ENCODE peak calls at places on chromosomes 4 and X, in five cellular contexts. L is effector memory CD4-positive, alpha-beta T cell; Y is SJCRH30; K is CD8-positive, alpha-beta T cell; P is psoas muscle. A is an unnamed sample. For H3K4me1, the result is how much of the 10 kb centered on the place peaks cover.

GRCh38 chrX:16786791-16787735 is 797 bp downstream of the TXLNG start:
- DNase-seq in Y (peak), L (peak), K (peak), P (peak), A (peak)

GRCh38 chr4:29309050-29309449 is 1411.1 kb upstream of the PCDH7 start:
- DNase-seq in L (no peak), K (no peak), P (no peak), Y (no peak), A (no peak)

GRCh38 chr4:173211838-173212237 is 43.2 kb downstream of the GALNT7 start:
- DNase-seq in L (no peak), Y (peak), K (no peak), P (no peak), A (no peak)

GRCh38 chr4:110793381-110793801 is 170.5 kb upstream of the PITX2 start:
- DNase-seq in Y (no peak), L (no peak), P (no peak), K (no peak), A (no peak)

GRCh38 chr4:2337131-2337723 is 75.3 kb upstream of the MXD4 start:
- DNase-seq in Y (no peak), K (no peak), L (no peak), P (no peak), A (peak)

GRCh38 chrX:110987292-110987691 is 108.7 kb upstream of the PAK3 start:
- DNase-seq in P (no peak), K (no peak), Y (peak), L (no peak), A (no peak)

GRCh38 chrX:133307637-133308485 is 89.7 kb upstream of the TFDP3 start:
- DNase-seq in P (no peak), K (no peak), Y (no peak), L (no peak), A (no peak)

GRCh38 chrX:115521717-115522116 is 39.3 kb upstream of the PLS3 start:
- DNase-seq in L (no peak), P (no peak), K (no peak), Y (no peak), A (no peak)

GRCh38 chr4:128371004-128371777 is 83.6 kb upstream of the PGRMC2 start:
- DNase-seq in Y (peak), K (no peak), L (no peak), P (no peak), A (no peak)

GRCh38 chr4:185839204-185839712 is 27.3 kb upstream of the SORBS2 start:
- DNase-seq in P (peak), L (no peak), Y (peak), K (no peak), A (peak)

GRCh38 chrX:17706676-17707075 is 30.6 kb upstream of the SCML1 start:
- DNase-seq in Y (no peak), K (no peak), P (no peak), L (no peak), A (no peak)

GRCh38 chr4:15004701-15005301 is 2.5 kb downstream of the CPEB2 start:
- DNase-seq in Y (peak), L (peak), P (peak), K (no peak), A (peak)

GRCh38 chr4:39044947-39045734 is 12.9 kb upstream of the TMEM156 start:
- DNase-seq in P (peak), Y (peak), K (no peak), L (no peak), A (no peak)

GRCh38 chr4:16667464-16667863 is 231.0 kb downstream of the LDB2 start:
- DNase-seq in P (no peak), K (no peak), L (no peak), Y (no peak), A (no peak)

GRCh38 chr4:125741825-125742452 is 427.2 kb downstream of the FAT4 start:
- DNase-seq in L (no peak), P (no peak), Y (peak), K (no peak), A (no peak)

GRCh38 chrX:46836701-46837542 is at the start of gene RP2:
- DNase-seq in P (peak), Y (peak), L (peak), K (peak), A (peak)

GRCh38 chrX:136250191-136251041 is 784 bp downstream of the MAP7D3 start:
- DNase-seq in P (no peak), L (no peak), K (no peak), Y (peak), A (no peak)

GRCh38 chr4:78057135-78057599 is at the start of gene FRAS1:
- DNase-seq in L (no peak), P (peak), Y (peak), K (no peak), A (no peak)

GRCh38 chrX:131907488-131908314 is 115.4 kb upstream of the STK26 start:
- DNase-seq in P (no peak), L (no peak), K (no peak), Y (peak), A (no peak)

GRCh38 chrX:119249836-119250340 is 13.8 kb downstream of the PGRMC1 start:
- DNase-seq in L (no peak), P (no peak), Y (peak), K (no peak), A (no peak)

GRCh38 chr4:132230025-132230424 is 919.1 kb upstream of the PCDH10 start:
- DNase-seq in P (no peak), L (no peak), K (no peak), Y (no peak), A (no peak)

GRCh38 chr4:69823481-69824186 is 36.3 kb downstream of the SULT1E1 start:
- DNase-seq in Y (peak), K (no peak), P (no peak), L (no peak), A (no peak)

GRCh38 chr4:67332627-67333026 is 212.7 kb downstream of the CENPC start:
- DNase-seq in L (no peak), Y (peak), P (no peak), K (no peak), A (no peak)

GRCh38 chr4:94341468-94341867 is 1.2 kb downstream of the HPGDS start:
- DNase-seq in P (no peak), Y (no peak), L (no peak), K (no peak), A (no peak)

GRCh38 chrX:872090-872489 is 241.5 kb downstream of the SHOX start:
- DNase-seq in K (no peak), Y (no peak), L (no peak), P (no peak), A (no peak)

GRCh38 chrX:132592880-132593279 is 104.0 kb upstream of the MBNL3 start:
- DNase-seq in L (no peak), K (no peak), P (no peak), Y (peak), A (no peak)

GRCh38 chr4:65089666-65090065 is 580.6 kb downstream of the EPHA5 start:
- DNase-seq in Y (peak), P (no peak), K (no peak), L (no peak), A (no peak)

GRCh38 chr4:81255524-81255923 is 40.5 kb upstream of the PRKG2 start:
- DNase-seq in K (no peak), L (no peak), Y (no peak), P (no peak), A (no peak)

GRCh38 chr4:71377561-71377960 is 38.7 kb downstream of the SLC4A4 start:
- DNase-seq in P (no peak), Y (no peak), K (no peak), L (no peak), A (no peak)

GRCh38 chr4:1318488-1319213 is 28.4 kb upstream of the UVSSA start:
- DNase-seq in Y (no peak), K (no peak), L (no peak), P (peak), A (no peak)

GRCh38 chrX:46759645-46759974 is 692 bp upstream of the SLC9A7 start:
- DNase-seq in P (no peak), K (no peak), Y (no peak), L (no peak), A (no peak)

GRCh38 chr4:125316391-125316780 is 1.6 kb downstream of the FAT4 start:
- DNase-seq in L (no peak), P (peak), Y (no peak), K (no peak), A (peak)

GRCh38 chr4:139595989-139596679 is 40.1 kb upstream of the SETD7 start:
- DNase-seq in L (no peak), P (peak), K (no peak), Y (no peak), A (peak)

GRCh38 chrX:33149580-33149979 is 61.8 kb downstream of the DMD start:
- DNase-seq in P (no peak), Y (no peak), K (no peak), L (no peak), A (no peak)

GRCh38 chr4:94363136-94363655 is 20.6 kb upstream of the HPGDS start:
- DNase-seq in P (no peak), L (no peak), Y (no peak), K (no peak), A (no peak)

GRCh38 chr4:86050516-86050915 is 309.3 kb downstream of the MAPK10 start:
- DNase-seq in K (no peak), L (no peak), Y (no peak), P (no peak), A (no peak)

GRCh38 chr4:183860726-183861125 is 44.4 kb upstream of the STOX2 start:
- DNase-seq in K (no peak), P (no peak), L (no peak), Y (peak), A (no peak)

GRCh38 chr4:183863155-183863825 is 41.8 kb upstream of the STOX2 start:
- DNase-seq in L (no peak), P (no peak), K (no peak), Y (no peak), A (no peak)

GRCh38 chr4:183858011-183858615 is 47.0 kb upstream of the STOX2 start:
- DNase-seq in Y (no peak), L (no peak), P (no peak), K (no peak), A (no peak)

GRCh38 chr4:183860110-183860509 is 45.0 kb upstream of the STOX2 start:
- DNase-seq in Y (no peak), L (no peak), P (no peak), K (no peak), A (no peak)

DNA sequence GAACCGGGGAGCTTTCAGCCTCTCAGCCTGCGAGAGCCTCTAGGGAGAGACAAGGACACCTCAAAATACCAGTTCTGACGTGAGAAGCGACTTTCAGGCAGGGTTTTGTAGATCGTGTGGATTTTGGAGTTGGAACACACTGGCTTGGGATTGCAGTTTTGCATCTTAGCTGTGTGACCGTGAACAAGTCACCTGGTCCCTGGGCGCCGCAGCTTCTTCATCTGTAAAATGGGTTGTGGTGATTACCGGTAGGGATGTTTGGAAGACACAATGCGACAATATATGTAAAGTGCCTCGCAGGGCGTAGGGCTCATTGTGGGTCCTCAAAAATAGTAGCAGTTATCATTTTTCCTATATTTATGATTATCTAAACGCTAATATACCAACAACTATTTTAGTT is 43.7 kb upstream of the STOX2 start:
- DNase-seq in K (no peak), Y (no peak), L (no peak), P (no peak), A (no peak)
- H3K4me3 ChIP-seq in K (no peak), Y (no peak), L (no peak), P (no peak), A (no peak)

DNA sequence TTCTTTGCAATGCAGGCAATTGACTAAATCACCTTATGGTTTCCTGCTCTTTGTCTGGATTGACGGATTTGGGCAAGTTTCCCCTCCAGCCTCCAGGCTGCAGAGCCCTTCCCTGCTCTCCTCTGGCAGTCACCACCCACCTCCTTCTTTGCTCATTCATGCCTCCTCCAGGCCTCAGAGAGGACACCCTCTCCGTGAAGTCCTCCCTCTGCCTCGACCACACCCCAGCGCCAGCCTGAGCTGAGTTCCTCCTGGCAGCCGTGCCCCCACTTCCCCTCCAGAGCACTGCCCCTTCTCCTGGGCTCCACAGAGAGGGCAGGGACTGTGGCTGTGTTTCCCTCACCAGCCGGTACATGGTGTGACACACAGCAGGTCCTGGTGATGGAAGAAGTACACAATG is 53.7 kb downstream of the DCTD start:
- DNase-seq in Y (no peak), L (no peak), K (no peak), P (no peak), A (no peak)
- H3K4me1 ChIP-seq in Y (under half), L (under half), K (under half), P (under half), A (under half)

GRCh38 chrX:130109429-130110378 is 593 bp downstream of the ELF4 start:
- DNase-seq in K (no peak), Y (no peak), P (no peak), L (no peak), A (peak)
- H3K4me3 ChIP-seq in K (peak), Y (peak), P (peak), L (peak), A (peak)

GRCh38 chr4:22440999-22441398 is 74.9 kb downstream of the ADGRA3 start:
- DNase-seq in Y (no peak), P (no peak), L (no peak), K (no peak), A (no peak)

GRCh38 chr4:22434895-22435294 is 81.0 kb downstream of the ADGRA3 start:
- DNase-seq in L (no peak), K (no peak), Y (peak), P (no peak), A (no peak)

GRCh38 chr4:22439947-22440346 is 75.9 kb downstream of the ADGRA3 start:
- DNase-seq in L (no peak), K (no peak), Y (no peak), P (no peak), A (no peak)

GRCh38 chr4:22430626-22431025 is 85.2 kb downstream of the ADGRA3 start:
- DNase-seq in L (no peak), Y (peak), K (no peak), P (no peak), A (no peak)

DNA sequence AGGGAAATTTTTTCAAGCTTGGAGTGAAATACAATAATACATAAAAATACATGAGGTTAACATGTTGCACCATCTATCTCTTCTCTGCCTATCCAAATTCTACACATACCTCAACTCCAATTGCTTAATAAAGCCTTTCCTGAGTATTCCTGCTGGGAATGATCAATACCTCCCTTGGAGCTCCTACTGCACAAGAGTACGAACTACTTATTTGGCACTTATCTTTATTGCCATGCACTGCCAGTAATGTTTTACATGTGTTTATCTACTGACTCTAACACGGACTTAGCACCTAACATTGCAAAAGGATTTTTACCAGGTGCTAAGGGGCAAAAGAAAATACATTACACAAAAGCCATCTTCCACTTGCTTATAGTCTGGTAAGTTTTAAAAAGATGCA is 80.2 kb downstream of the ADGRA3 start:
- DNase-seq in P (no peak), L (no peak), Y (no peak), K (no peak), A (no peak)
- H3K4me1 ChIP-seq in P (under half), L (under half), Y (under half), K (under half), A (under half)

GRCh38 chr4:162891788-162892707 is 274.6 kb downstream of the NAF1 start:
- DNase-seq in Y (no peak), L (no peak), K (no peak), P (no peak), A (no peak)
- H3K4me3 ChIP-seq in Y (no peak), L (no peak), K (no peak), P (no peak), A (no peak)

DNA sequence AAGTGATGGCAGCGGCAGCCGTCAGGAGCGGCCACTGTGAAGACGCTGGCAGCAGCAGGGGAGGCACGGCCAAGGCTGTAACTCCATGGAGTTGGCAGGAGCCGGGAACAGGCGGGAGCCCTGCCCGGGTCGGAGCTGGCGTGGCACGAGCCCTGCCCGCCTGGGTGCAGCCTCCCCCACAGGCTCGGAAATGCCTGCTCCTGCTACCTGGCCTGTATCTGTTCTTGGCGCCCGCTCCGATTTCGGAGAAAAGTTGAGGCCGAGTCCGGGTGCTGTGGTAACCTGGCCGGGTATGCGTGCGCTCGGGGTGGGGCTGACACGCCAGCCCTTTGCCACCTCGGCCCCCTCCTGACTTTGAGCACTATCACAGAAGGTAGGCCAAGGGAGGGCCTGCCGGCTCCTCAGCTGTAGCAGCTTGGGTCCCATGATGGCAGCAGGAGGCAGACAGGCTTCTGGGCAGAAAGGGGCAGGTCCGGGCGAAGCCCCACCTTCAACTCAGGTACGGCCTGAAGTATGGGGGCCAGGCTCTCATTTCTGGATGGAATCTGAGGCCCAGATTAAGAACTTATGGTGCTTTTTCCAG is 51.2 kb upstream of the SHISA3 start:
- DNase-seq in L (no peak), Y (no peak), K (no peak), P (no peak), A (no peak)
- H3K4me1 ChIP-seq in L (under half), Y (under half), K (under half), P (under half), A (under half)

DNA sequence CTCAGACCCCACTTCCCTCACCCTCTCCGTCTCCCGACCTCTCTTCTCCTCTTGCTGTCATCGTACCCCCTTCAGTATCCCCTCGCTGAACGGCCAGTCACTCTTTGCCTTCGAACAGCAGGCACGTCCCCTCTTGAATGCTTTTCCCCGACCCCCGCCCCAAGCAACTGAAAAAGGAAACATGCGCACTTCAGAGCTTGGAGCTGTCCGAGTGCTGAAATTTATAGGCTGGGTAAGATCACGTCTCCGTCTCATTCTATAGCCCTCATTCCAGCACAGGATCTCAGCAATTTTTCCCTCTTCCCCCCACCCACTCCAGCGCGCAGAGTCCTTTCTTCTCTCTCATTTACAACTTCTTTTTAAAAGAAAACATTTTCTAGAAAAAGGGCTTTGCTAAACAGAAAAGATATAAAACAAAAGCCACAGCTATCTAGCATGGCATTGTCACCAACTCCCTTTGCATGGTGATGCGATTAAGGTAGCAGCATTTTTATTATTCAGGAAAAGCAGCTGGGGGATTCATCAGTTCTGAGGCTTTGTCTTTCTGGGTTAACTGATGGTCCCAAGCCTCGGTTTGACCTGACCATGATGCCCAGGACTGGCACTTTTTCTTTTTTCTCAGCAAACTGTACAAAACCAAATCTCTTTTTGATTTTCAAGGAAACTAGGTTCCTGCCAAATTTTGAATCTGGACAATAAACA is at the start of gene GLRA2:
- DNase-seq in L (no peak), K (no peak), P (no peak), Y (peak), A (no peak)
- H3K4me3 ChIP-seq in L (no peak), K (no peak), P (no peak), Y (no peak), A (no peak)

GRCh38 chr4:88775026-88775425 is 77.4 kb upstream of the NAP1L5 start:
- DNase-seq in K (no peak), Y (no peak), P (no peak), L (no peak), A (no peak)

GRCh38 chr4:88775529-88775928 is 77.9 kb upstream of the NAP1L5 start:
- DNase-seq in P (no peak), K (no peak), Y (no peak), L (no peak), A (no peak)

GRCh38 chr4:88780389-88780788 is 82.8 kb upstream of the NAP1L5 start:
- DNase-seq in L (no peak), K (no peak), P (no peak), Y (no peak), A (no peak)

DNA sequence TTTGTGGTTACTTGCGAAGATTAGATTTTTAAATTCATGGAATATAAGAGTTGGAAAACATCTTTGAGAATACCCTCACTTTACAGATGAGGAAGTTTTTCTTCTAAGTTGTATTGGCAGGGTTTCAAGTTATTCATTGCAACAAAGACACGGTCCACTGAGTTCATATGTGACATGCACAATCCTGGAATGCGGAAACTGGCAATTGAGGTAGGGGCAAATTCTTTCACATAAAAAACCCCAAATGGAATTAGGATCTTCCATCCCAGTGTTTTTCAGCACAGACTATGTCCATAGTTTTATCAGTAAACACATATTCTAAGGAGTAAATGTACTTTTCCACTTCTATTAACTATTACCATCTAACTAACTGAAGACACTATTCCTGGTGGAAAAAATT is 81.8 kb upstream of the NAP1L5 start:
- DNase-seq in Y (peak), K (no peak), P (no peak), L (no peak), A (no peak)
- H3K4me1 ChIP-seq in Y (under half), K (under half), P (under half), L (under half), A (under half)

GRCh38 chr4:109648266-109648996 is 54.8 kb downstream of the CASP6 start:
- DNase-seq in K (no peak), Y (peak), P (no peak), L (no peak), A (no peak)
- H3K4me3 ChIP-seq in K (peak), Y (no peak), P (no peak), L (peak), A (no peak)

A was measured in tibial artery.